ENCODE peak calls at places on chromosomes 7 and 10, in six cellular contexts. Q, M, H, G, X and C are unnamed samples.

GRCh38 chr7:37065779-37066271 is 341.5 kb upstream of the AOAH start:
- DNase-seq in H (no peak), Q (no peak), G (peak), X (peak), M (no peak), C (no peak)

GRCh38 chr7:20666444-20666843 is 51.0 kb downstream of the ABCB5 start:
- DNase-seq in G (no peak), M (no peak), X (no peak), H (peak), Q (no peak), C (no peak)

GRCh38 chr7:158034571-158034970 is 553.1 kb downstream of the PTPRN2 start:
- DNase-seq in M (no peak), X (no peak), H (no peak), G (no peak), Q (no peak), C (no peak)

GRCh38 chr7:138752568-138753518 is 45.0 kb upstream of the TMEM213 start:
- DNase-seq in H (peak), X (no peak), Q (peak), G (peak), M (no peak), C (peak)

GRCh38 chr7:130444230-130444629 is 3.4 kb upstream of the CEP41 start:
- DNase-seq in G (no peak), Q (no peak), X (no peak), M (no peak), H (no peak), C (no peak)

GRCh38 chr10:49359349-49360231 is 36.3 kb downstream of the DRGX start:
- DNase-seq in Q (no peak), M (no peak), H (peak), G (no peak), X (peak), C (peak)

GRCh38 chr7:104775581-104775980 is 238.4 kb upstream of the KMT2E start:
- DNase-seq in G (no peak), H (no peak), Q (no peak), M (no peak), X (no peak), C (no peak)

GRCh38 chr7:48192996-48193395 is 21.7 kb downstream of the ABCA13 start:
- DNase-seq in M (no peak), G (no peak), Q (no peak), X (no peak), H (no peak), C (no peak)

GRCh38 chr7:2979276-2979675 is 64.4 kb downstream of the CARD11 start:
- DNase-seq in H (no peak), M (no peak), X (no peak), Q (no peak), G (no peak), C (no peak)

GRCh38 chr7:48158404-48158803 is 12.9 kb upstream of the ABCA13 start:
- DNase-seq in Q (no peak), H (no peak), G (no peak), M (no peak), X (no peak), C (no peak)

GRCh38 chr10:73095479-73096021 is 1.1 kb downstream of the P4HA1 start:
- DNase-seq in M (peak), H (peak), X (peak), G (no peak), Q (peak), C (peak)

GRCh38 chr7:99679400-99680191 is at the start of gene CYP3A5:
- DNase-seq in X (no peak), H (no peak), G (no peak), M (peak), Q (no peak), C (peak)

GRCh38 chr10:75191821-75192568 is 18.6 kb upstream of the VDAC2 start:
- DNase-seq in G (no peak), Q (peak), X (peak), M (peak), H (peak), C (peak)

GRCh38 chr7:112021348-112022044 is 184.7 kb downstream of the DOCK4 start:
- DNase-seq in H (no peak), Q (no peak), M (no peak), G (no peak), X (no peak), C (no peak)
- TF ChIP-seq MYC in H (no peak), Q (no peak), M (no peak), G (no peak), X (no peak), C (no peak)

DNA sequence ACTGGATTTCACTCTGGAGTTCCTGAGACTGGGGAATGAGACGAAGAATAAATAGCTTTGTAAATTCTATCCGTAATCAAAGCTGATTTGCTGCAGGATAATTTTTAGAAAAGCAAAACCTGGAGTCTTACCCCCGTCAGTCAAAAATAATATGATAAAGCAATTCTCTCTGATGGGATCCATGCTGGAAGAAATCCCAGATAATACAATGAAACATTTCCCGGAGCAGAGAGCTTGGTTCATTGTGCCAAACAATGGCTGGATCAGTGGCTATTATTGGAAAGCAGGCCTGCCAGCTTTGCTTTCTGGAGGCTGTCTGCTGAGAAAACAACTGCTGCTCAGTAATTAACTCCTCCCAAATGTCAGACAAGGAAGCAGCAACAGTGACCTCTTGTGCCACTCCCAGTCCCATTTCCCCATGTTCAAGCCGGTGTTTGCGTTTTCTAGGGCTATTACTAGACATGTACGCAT is 609.4 kb upstream of the PCDH15 start:
- DNase-seq in H (no peak), Q (no peak), M (no peak), G (no peak), X (peak), C (peak)
- TF ChIP-seq CTCF in H (no peak), Q (no peak), M (no peak), G (no peak), X (no peak), C (no peak)

DNA sequence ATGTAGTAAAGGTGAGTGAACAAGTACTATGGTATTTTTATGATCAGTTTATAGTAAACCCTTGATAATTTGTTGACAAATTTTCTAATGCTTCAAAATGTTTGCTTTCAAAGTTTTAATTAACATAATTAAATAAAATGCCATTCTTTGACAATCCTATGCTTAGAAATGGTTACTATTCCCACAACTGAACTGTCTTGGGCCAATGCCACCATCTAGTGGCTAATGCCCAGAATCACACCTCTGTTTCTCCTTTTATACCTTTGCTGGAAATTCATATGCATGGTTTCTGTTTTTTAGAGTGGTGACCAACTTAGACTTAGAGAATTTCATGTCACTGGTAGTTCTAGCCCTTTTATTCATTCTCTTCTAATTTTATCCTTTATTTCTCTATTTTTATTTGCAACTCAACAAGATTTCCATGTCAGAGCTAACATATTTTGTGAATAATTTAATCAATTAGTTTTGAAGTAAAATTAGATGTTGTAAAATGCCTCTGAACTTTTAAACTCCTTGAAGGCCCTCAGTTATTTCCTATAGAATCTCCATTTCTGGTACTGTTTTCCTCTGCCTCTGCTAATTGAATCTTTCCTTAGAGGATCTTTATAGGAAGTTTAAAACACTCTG is 31.1 kb downstream of the PCGF5 start:
- DNase-seq in G (peak), Q (peak), M (peak), X (peak), H (peak), C (peak)
- TF ChIP-seq MYC in G (no peak), Q (no peak), M (no peak), X (no peak), H (no peak), C (no peak)

DNA sequence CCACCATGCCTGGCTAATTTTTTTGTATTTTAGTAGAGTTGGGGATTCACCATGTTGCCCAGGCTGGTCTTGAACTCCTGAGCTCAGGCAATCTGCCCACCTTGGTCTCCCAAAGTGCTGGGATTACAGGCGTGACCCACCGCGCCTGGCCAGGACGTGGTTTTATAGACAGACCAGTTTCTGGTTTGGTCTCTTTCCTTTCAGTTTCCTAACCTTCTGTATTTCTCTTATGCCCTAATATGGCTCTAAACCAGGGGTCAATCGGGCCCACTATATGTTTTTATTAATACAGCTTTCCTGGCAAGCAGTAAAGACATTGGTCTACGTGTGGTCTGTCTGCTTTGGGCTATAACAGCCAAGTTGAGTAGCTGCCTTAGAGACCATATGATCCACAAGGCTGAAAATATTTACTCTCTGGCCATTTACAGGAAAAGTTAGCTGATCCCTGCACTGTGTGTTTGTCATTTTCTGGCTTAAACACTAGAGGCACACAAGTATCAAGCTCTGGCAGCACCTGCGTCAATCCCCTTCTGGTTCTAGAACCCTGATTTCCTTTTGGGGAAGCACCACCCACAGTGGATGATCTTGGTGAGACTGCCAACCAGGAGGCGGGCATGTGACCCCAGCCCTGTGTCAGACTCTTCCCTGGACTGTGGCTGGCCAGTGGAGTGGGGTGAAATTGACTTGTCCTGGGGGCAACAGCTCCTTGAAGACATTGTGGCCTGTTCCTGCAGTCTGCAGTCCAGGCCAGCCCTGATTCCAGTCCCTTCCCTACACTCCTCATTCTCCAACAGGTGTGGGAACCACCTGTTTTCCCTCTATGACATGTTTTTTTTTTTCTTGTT is 497.2 kb downstream of the PLXNA4 start:
- DNase-seq in M (no peak), Q (no peak), X (no peak), G (no peak), H (no peak), C (no peak)
- TF ChIP-seq CTCF in M (peak), Q (no peak), X (no peak), G (no peak), H (no peak), C (no peak)

GRCh38 chr7:120864146-120864920 is 6.4 kb upstream of the TSPAN12 start:
- DNase-seq in M (no peak), X (no peak), Q (no peak), G (no peak), H (no peak), C (no peak)

GRCh38 chr7:120860151-120860550 is 2.2 kb upstream of the TSPAN12 start:
- DNase-seq in X (no peak), Q (no peak), G (no peak), M (no peak), H (no peak), C (no peak)

GRCh38 chr7:120865191-120865976 is 7.4 kb upstream of the TSPAN12 start:
- DNase-seq in M (no peak), G (no peak), X (no peak), H (no peak), Q (no peak), C (no peak)

GRCh38 chr7:120858299-120858636 is 324 bp upstream of the TSPAN12 start:
- DNase-seq in G (no peak), H (no peak), M (no peak), X (no peak), Q (no peak), C (no peak)

DNA sequence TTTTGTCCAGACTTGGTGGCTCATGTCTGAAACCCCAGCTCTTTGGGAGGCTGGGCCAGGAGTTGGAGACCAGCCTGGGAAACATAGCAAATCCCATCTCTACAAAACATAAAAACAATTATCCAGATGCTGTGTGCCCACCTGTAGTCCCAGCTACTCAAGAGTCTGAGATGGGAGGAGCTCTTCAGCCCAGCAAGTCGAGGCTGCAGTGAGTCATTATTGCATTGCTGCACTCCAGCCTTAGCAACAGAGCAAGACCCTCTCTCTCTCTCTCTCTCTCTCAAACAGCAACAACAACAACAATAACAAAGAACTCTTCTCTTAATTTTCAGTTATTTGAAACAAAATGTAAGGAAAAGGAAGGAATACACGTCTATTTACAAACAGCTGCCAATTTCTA is 5.0 kb upstream of the TSPAN12 start:
- DNase-seq in Q (no peak), G (no peak), X (no peak), H (no peak), M (no peak), C (no peak)
- TF ChIP-seq MYC in Q (no peak), G (no peak), X (no peak), H (no peak), M (no peak), C (no peak)

GRCh38 chr10:33162248-33162575 is 172.3 kb downstream of the NRP1 start:
- DNase-seq in X (no peak), H (peak), Q (no peak), M (no peak), G (no peak), C (no peak)

GRCh38 chr10:33161550-33162247 is 172.8 kb downstream of the NRP1 start:
- DNase-seq in Q (no peak), G (no peak), M (no peak), H (peak), X (no peak), C (no peak)

GRCh38 chr10:33163941-33164824 is 170.3 kb downstream of the NRP1 start:
- DNase-seq in H (peak), G (no peak), X (peak), M (no peak), Q (peak), C (no peak)

GRCh38 chr10:33160151-33160550 is 174.3 kb downstream of the NRP1 start:
- DNase-seq in G (no peak), X (no peak), M (no peak), Q (no peak), H (no peak), C (no peak)

DNA sequence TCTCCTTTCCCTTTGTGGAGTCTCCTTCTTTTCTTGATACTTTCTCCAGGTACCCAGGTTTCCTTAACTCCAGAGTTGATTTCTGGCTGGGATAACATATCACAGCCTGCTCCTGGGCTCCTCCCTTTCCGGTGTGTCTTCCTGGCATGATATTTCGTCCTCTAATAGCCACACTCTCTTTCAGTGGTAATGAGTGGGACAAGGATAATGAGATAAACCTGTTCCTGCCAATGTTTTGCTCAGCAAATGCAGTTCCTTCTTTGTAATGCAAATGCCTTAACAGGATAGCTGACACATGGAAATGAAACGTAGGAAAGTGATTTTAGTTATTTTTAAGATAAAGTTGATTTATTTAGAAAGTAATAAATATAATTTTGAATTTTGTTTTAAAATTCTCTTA is 168.6 kb downstream of the NRP1 start:
- DNase-seq in Q (no peak), X (no peak), H (no peak), G (no peak), M (no peak), C (no peak)
- TF ChIP-seq CTCF in Q (no peak), X (no peak), H (no peak), G (no peak), M (no peak), C (no peak)

DNA sequence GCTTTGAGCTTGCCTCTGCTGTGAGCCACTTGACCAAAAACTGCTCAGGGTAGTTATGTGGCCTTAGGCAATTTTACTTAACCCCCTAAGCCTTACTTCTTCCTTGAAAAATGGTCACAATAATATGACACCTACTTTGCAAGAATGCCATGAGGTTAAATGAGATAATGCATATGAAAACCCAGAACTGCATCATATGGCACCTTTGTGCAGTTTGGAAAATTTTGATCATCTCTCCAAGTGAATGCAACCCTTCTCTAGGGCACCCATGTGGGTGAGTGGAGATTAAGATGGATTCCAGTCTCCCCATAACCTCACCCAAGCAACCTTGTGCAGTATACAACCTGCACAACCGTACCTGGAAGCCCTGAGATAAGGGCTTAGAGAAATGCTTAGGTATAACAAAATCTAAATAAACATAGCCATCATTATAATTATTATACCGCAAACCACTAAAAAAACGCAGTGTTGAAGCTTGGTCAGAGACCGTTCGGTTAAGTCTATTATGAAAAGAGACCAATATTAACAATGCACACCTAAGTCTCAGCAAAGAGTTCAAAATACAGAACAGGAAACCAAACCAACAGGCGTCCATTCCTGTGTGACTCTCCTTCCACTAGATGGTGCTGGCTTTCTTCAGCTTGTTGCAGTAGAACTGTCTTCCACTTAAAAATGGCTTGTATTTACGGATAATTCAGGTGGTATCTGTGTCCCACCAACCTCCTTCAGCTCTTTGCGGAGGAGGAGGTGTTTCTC is 21.0 kb upstream of the ASB15 start:
- DNase-seq in G (no peak), X (peak), Q (no peak), M (peak), H (peak), C (peak)
- TF ChIP-seq MYC in G (no peak), X (no peak), Q (no peak), M (no peak), H (no peak), C (no peak)

DNA sequence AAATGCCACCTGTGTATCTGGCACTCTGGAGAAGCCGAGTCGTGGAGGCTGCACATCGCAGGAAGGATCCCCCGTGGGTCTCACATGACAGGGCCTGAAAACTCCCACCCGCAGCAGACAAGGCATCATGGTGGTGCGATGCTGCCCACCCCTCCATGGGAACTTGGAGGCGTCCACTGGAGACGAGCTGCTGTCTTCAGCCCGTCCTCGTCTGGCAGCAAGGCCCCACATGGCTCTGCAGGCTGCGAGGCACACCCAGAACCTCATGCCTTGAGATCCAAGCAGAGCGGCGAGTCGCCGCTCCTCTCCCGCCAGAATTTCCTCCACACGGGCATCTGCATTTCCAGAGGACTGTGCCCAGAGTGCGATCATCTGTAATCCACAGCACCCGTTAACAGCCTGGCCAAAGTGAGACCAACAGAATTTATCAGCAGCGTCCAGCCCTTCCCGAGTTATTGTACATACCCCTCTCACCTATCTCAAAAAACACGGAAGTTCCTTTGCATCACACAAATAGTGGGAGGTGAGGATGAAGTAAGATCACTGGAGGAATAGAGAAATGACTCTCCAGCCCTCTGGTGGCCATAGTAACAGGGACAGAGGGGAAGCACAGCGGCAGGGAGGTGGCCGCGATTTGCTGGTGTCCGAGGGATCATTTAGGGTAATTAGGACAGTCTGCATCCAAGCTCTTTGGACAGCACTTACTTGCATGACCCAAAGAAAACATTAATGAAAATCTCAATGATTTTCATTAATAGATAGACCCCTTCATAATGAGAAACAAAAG is 292.4 kb downstream of the USP6NL start:
- DNase-seq in X (no peak), G (no peak), Q (no peak), M (no peak), H (no peak), C (no peak)
- TF ChIP-seq CTCF in X (no peak), G (no peak), Q (no peak), M (peak), H (no peak), C (no peak)